ENCODE peak calls at places on chromosome 7, in nine cellular contexts. One of them, this sample, is unnamed.

GRCh38 chr7:985915-986741 is 3.1 kb downstream of the CYP2W1 start:
- DNase-seq in lower leg skin: no peak
- DNase-seq in GM04503: no peak
- DNase-seq in RPMI8226: no peak
- DNase-seq in activated CD4-positive, alpha-beta T cell treated with anti-CD3 and anti-CD28 coated beads, Interleukin-2, amount 50 U/mL, for 1 hour: no peak
- DNase-seq in MCF 10A: peak; percentile 22
- DNase-seq in tibial artery: no peak
- DNase-seq in cardiac muscle cell: peak; percentile 55
- DNase-seq in activated CD8-positive, alpha-beta memory T cell treated with anti-CD3 and anti-CD28 coated beads for 48 hours: no peak
- DNase-seq in this sample: peak; percentile 54

GRCh38 chr7:36100293-36100692 is 52.8 kb upstream of the EEPD1 start:
- DNase-seq in lower leg skin: no peak
- DNase-seq in GM04503: no peak
- DNase-seq in RPMI8226: no peak
- DNase-seq in activated CD4-positive, alpha-beta T cell treated with anti-CD3 and anti-CD28 coated beads, Interleukin-2, amount 50 U/mL, for 1 hour: no peak
- DNase-seq in MCF 10A: no peak
- DNase-seq in tibial artery: no peak
- DNase-seq in cardiac muscle cell: no peak
- DNase-seq in activated CD8-positive, alpha-beta memory T cell treated with anti-CD3 and anti-CD28 coated beads for 48 hours: no peak
- DNase-seq in this sample: no peak

GRCh38 chr7:17374654-17375053 is 76.2 kb downstream of the AHR start:
- DNase-seq in lower leg skin: no peak
- DNase-seq in GM04503: no peak
- DNase-seq in RPMI8226: no peak
- DNase-seq in activated CD4-positive, alpha-beta T cell treated with anti-CD3 and anti-CD28 coated beads, Interleukin-2, amount 50 U/mL, for 1 hour: no peak
- DNase-seq in MCF 10A: no peak
- DNase-seq in tibial artery: no peak
- DNase-seq in cardiac muscle cell: no peak
- DNase-seq in activated CD8-positive, alpha-beta memory T cell treated with anti-CD3 and anti-CD28 coated beads for 48 hours: no peak
- DNase-seq in this sample: no peak

GRCh38 chr7:73504017-73504416 is 18.1 kb downstream of the BAZ1B start:
- DNase-seq in lower leg skin: no peak
- DNase-seq in GM04503: no peak
- DNase-seq in RPMI8226: no peak
- DNase-seq in activated CD4-positive, alpha-beta T cell treated with anti-CD3 and anti-CD28 coated beads, Interleukin-2, amount 50 U/mL, for 1 hour: no peak
- DNase-seq in MCF 10A: no peak
- DNase-seq in tibial artery: no peak
- DNase-seq in cardiac muscle cell: no peak
- DNase-seq in activated CD8-positive, alpha-beta memory T cell treated with anti-CD3 and anti-CD28 coated beads for 48 hours: no peak
- DNase-seq in this sample: peak; percentile 12

GRCh38 chr7:137801003-137801402 is 45.8 kb downstream of the DGKI start:
- DNase-seq in lower leg skin: no peak
- DNase-seq in GM04503: peak; percentile 14
- DNase-seq in RPMI8226: no peak
- DNase-seq in activated CD4-positive, alpha-beta T cell treated with anti-CD3 and anti-CD28 coated beads, Interleukin-2, amount 50 U/mL, for 1 hour: no peak
- DNase-seq in MCF 10A: peak; percentile 48
- DNase-seq in tibial artery: no peak
- DNase-seq in cardiac muscle cell: no peak
- DNase-seq in activated CD8-positive, alpha-beta memory T cell treated with anti-CD3 and anti-CD28 coated beads for 48 hours: no peak
- DNase-seq in this sample: peak; percentile 51

GRCh38 chr7:657565-658119 is 68.9 kb upstream of the DNAAF5 start:
- DNase-seq in lower leg skin: no peak
- DNase-seq in GM04503: peak; percentile 15
- DNase-seq in RPMI8226: no peak
- DNase-seq in activated CD4-positive, alpha-beta T cell treated with anti-CD3 and anti-CD28 coated beads, Interleukin-2, amount 50 U/mL, for 1 hour: no peak
- DNase-seq in MCF 10A: no peak
- DNase-seq in tibial artery: no peak
- DNase-seq in cardiac muscle cell: peak; percentile 63
- DNase-seq in activated CD8-positive, alpha-beta memory T cell treated with anti-CD3 and anti-CD28 coated beads for 48 hours: no peak
- DNase-seq in this sample: no peak

GRCh38 chr7:132815696-132816334 is 239.5 kb upstream of the PLXNA4 start:
- DNase-seq in lower leg skin: no peak
- DNase-seq in GM04503: no peak
- DNase-seq in RPMI8226: no peak
- DNase-seq in activated CD4-positive, alpha-beta T cell treated with anti-CD3 and anti-CD28 coated beads, Interleukin-2, amount 50 U/mL, for 1 hour: no peak
- DNase-seq in MCF 10A: peak; percentile 9
- DNase-seq in tibial artery: no peak
- DNase-seq in cardiac muscle cell: peak; percentile 29
- DNase-seq in activated CD8-positive, alpha-beta memory T cell treated with anti-CD3 and anti-CD28 coated beads for 48 hours: no peak
- DNase-seq in this sample: peak; percentile 2

GRCh38 chr7:42883950-42884349 is 27.9 kb downstream of the C7orf25 start:
- DNase-seq in lower leg skin: no peak
- DNase-seq in GM04503: no peak
- DNase-seq in RPMI8226: peak; percentile 74
- DNase-seq in activated CD4-positive, alpha-beta T cell treated with anti-CD3 and anti-CD28 coated beads, Interleukin-2, amount 50 U/mL, for 1 hour: no peak
- DNase-seq in MCF 10A: peak; percentile 95
- DNase-seq in tibial artery: no peak
- DNase-seq in cardiac muscle cell: peak; percentile 65
- DNase-seq in activated CD8-positive, alpha-beta memory T cell treated with anti-CD3 and anti-CD28 coated beads for 48 hours: no peak
- DNase-seq in this sample: no peak

GRCh38 chr7:128405345-128406146 is 4.2 kb downstream of the IMPDH1 start:
- DNase-seq in lower leg skin: no peak
- DNase-seq in GM04503: no peak
- DNase-seq in RPMI8226: peak; percentile 86
- DNase-seq in activated CD4-positive, alpha-beta T cell treated with anti-CD3 and anti-CD28 coated beads, Interleukin-2, amount 50 U/mL, for 1 hour: peak; percentile 56
- DNase-seq in MCF 10A: peak; percentile 43
- DNase-seq in tibial artery: no peak
- DNase-seq in cardiac muscle cell: peak; percentile 50
- DNase-seq in activated CD8-positive, alpha-beta memory T cell treated with anti-CD3 and anti-CD28 coated beads for 48 hours: no peak
- DNase-seq in this sample: peak; percentile 50

GRCh38 chr7:121475806-121476205 is 79.7 kb upstream of the FAM3C start:
- DNase-seq in lower leg skin: no peak
- DNase-seq in GM04503: no peak
- DNase-seq in RPMI8226: no peak
- DNase-seq in activated CD4-positive, alpha-beta T cell treated with anti-CD3 and anti-CD28 coated beads, Interleukin-2, amount 50 U/mL, for 1 hour: no peak
- DNase-seq in MCF 10A: no peak
- DNase-seq in tibial artery: no peak
- DNase-seq in cardiac muscle cell: peak; percentile 93
- DNase-seq in activated CD8-positive, alpha-beta memory T cell treated with anti-CD3 and anti-CD28 coated beads for 48 hours: no peak
- DNase-seq in this sample: no peak

GRCh38 chr7:1227071-1227804 is 5.4 kb upstream of the UNCX start:
- DNase-seq in lower leg skin: no peak
- DNase-seq in GM04503: no peak
- DNase-seq in RPMI8226: no peak
- DNase-seq in activated CD4-positive, alpha-beta T cell treated with anti-CD3 and anti-CD28 coated beads, Interleukin-2, amount 50 U/mL, for 1 hour: no peak
- DNase-seq in MCF 10A: no peak
- DNase-seq in tibial artery: no peak
- DNase-seq in cardiac muscle cell: no peak
- DNase-seq in activated CD8-positive, alpha-beta memory T cell treated with anti-CD3 and anti-CD28 coated beads for 48 hours: no peak
- DNase-seq in this sample: no peak

GRCh38 chr7:82442492-82443043 is 1.0 kb downstream of the CACNA2D1 start:
- DNase-seq in lower leg skin: peak; percentile 16
- DNase-seq in GM04503: no peak
- DNase-seq in RPMI8226: no peak
- DNase-seq in activated CD4-positive, alpha-beta T cell treated with anti-CD3 and anti-CD28 coated beads, Interleukin-2, amount 50 U/mL, for 1 hour: no peak
- DNase-seq in MCF 10A: no peak
- DNase-seq in tibial artery: no peak
- DNase-seq in cardiac muscle cell: peak; percentile 35
- DNase-seq in activated CD8-positive, alpha-beta memory T cell treated with anti-CD3 and anti-CD28 coated beads for 48 hours: no peak
- DNase-seq in this sample: peak; percentile 46

GRCh38 chr7:85634951-85635350 is 448.1 kb upstream of the SEMA3D start:
- DNase-seq in lower leg skin: no peak
- DNase-seq in GM04503: no peak
- DNase-seq in RPMI8226: no peak
- DNase-seq in activated CD4-positive, alpha-beta T cell treated with anti-CD3 and anti-CD28 coated beads, Interleukin-2, amount 50 U/mL, for 1 hour: no peak
- DNase-seq in MCF 10A: no peak
- DNase-seq in tibial artery: no peak
- DNase-seq in cardiac muscle cell: no peak
- DNase-seq in activated CD8-positive, alpha-beta memory T cell treated with anti-CD3 and anti-CD28 coated beads for 48 hours: no peak
- DNase-seq in this sample: no peak

GRCh38 chr7:2979951-2980350 is 63.7 kb downstream of the CARD11 start:
- DNase-seq in lower leg skin: no peak
- DNase-seq in GM04503: no peak
- DNase-seq in RPMI8226: no peak
- DNase-seq in activated CD4-positive, alpha-beta T cell treated with anti-CD3 and anti-CD28 coated beads, Interleukin-2, amount 50 U/mL, for 1 hour: no peak
- DNase-seq in MCF 10A: no peak
- DNase-seq in tibial artery: no peak
- DNase-seq in cardiac muscle cell: no peak
- DNase-seq in activated CD8-positive, alpha-beta memory T cell treated with anti-CD3 and anti-CD28 coated beads for 48 hours: no peak
- DNase-seq in this sample: no peak

GRCh38 chr7:151113344-151114150 is 27.3 kb downstream of the AGAP3 start:
- DNase-seq in lower leg skin: no peak
- DNase-seq in GM04503: no peak
- DNase-seq in RPMI8226: no peak
- DNase-seq in activated CD4-positive, alpha-beta T cell treated with anti-CD3 and anti-CD28 coated beads, Interleukin-2, amount 50 U/mL, for 1 hour: no peak
- DNase-seq in MCF 10A: peak; percentile 76
- DNase-seq in tibial artery: no peak
- DNase-seq in cardiac muscle cell: peak; percentile 74
- DNase-seq in activated CD8-positive, alpha-beta memory T cell treated with anti-CD3 and anti-CD28 coated beads for 48 hours: no peak
- DNase-seq in this sample: peak; percentile 95

GRCh38 chr7:107813524-107813923 is 10.5 kb upstream of the SLC26A3 start:
- DNase-seq in lower leg skin: no peak
- DNase-seq in GM04503: no peak
- DNase-seq in RPMI8226: no peak
- DNase-seq in activated CD4-positive, alpha-beta T cell treated with anti-CD3 and anti-CD28 coated beads, Interleukin-2, amount 50 U/mL, for 1 hour: no peak
- DNase-seq in MCF 10A: no peak
- DNase-seq in tibial artery: no peak
- DNase-seq in cardiac muscle cell: no peak
- DNase-seq in activated CD8-positive, alpha-beta memory T cell treated with anti-CD3 and anti-CD28 coated beads for 48 hours: no peak
- DNase-seq in this sample: no peak

GRCh38 chr7:149196151-149196704 is 882 bp downstream of the ZNF282 start:
- DNase-seq in lower leg skin: no peak
- DNase-seq in GM04503: no peak
- DNase-seq in RPMI8226: no peak
- DNase-seq in activated CD4-positive, alpha-beta T cell treated with anti-CD3 and anti-CD28 coated beads, Interleukin-2, amount 50 U/mL, for 1 hour: no peak
- DNase-seq in MCF 10A: peak; percentile 33
- DNase-seq in tibial artery: no peak
- DNase-seq in cardiac muscle cell: no peak
- DNase-seq in activated CD8-positive, alpha-beta memory T cell treated with anti-CD3 and anti-CD28 coated beads for 48 hours: peak; percentile 19
- DNase-seq in this sample: peak; percentile 10

GRCh38 chr7:11690395-11690794 is 141.6 kb downstream of the THSD7A start:
- DNase-seq in lower leg skin: no peak
- DNase-seq in GM04503: no peak
- DNase-seq in RPMI8226: no peak
- DNase-seq in activated CD4-positive, alpha-beta T cell treated with anti-CD3 and anti-CD28 coated beads, Interleukin-2, amount 50 U/mL, for 1 hour: no peak
- DNase-seq in MCF 10A: no peak
- DNase-seq in tibial artery: no peak
- DNase-seq in cardiac muscle cell: no peak
- DNase-seq in activated CD8-positive, alpha-beta memory T cell treated with anti-CD3 and anti-CD28 coated beads for 48 hours: no peak
- DNase-seq in this sample: no peak

GRCh38 chr7:70063796-70064423 is 465.6 kb downstream of the AUTS2 start:
- DNase-seq in lower leg skin: no peak
- DNase-seq in GM04503: no peak
- DNase-seq in RPMI8226: no peak
- DNase-seq in activated CD4-positive, alpha-beta T cell treated with anti-CD3 and anti-CD28 coated beads, Interleukin-2, amount 50 U/mL, for 1 hour: no peak
- DNase-seq in MCF 10A: no peak
- DNase-seq in tibial artery: no peak
- DNase-seq in cardiac muscle cell: no peak
- DNase-seq in activated CD8-positive, alpha-beta memory T cell treated with anti-CD3 and anti-CD28 coated beads for 48 hours: no peak
- DNase-seq in this sample: no peak

GRCh38 chr7:128879939-128880746 is 17.5 kb downstream of the ATP6V1F start:
- DNase-seq in lower leg skin: no peak
- DNase-seq in GM04503: no peak
- DNase-seq in RPMI8226: no peak
- DNase-seq in activated CD4-positive, alpha-beta T cell treated with anti-CD3 and anti-CD28 coated beads, Interleukin-2, amount 50 U/mL, for 1 hour: no peak
- DNase-seq in MCF 10A: peak; percentile 70
- DNase-seq in tibial artery: peak; percentile 76
- DNase-seq in cardiac muscle cell: peak; percentile 77
- DNase-seq in activated CD8-positive, alpha-beta memory T cell treated with anti-CD3 and anti-CD28 coated beads for 48 hours: no peak
- DNase-seq in this sample: peak; percentile 65

GRCh38 chr7:127798023-127798422 is 146.0 kb downstream of the SND1 start:
- DNase-seq in lower leg skin: no peak
- DNase-seq in GM04503: no peak
- DNase-seq in RPMI8226: peak; percentile 9
- DNase-seq in activated CD4-positive, alpha-beta T cell treated with anti-CD3 and anti-CD28 coated beads, Interleukin-2, amount 50 U/mL, for 1 hour: no peak
- DNase-seq in MCF 10A: peak; percentile 39
- DNase-seq in tibial artery: no peak
- DNase-seq in cardiac muscle cell: peak; percentile 65
- DNase-seq in activated CD8-positive, alpha-beta memory T cell treated with anti-CD3 and anti-CD28 coated beads for 48 hours: no peak
- DNase-seq in this sample: no peak

GRCh38 chr7:132666076-132666775 is 90.0 kb upstream of the PLXNA4 start:
- DNase-seq in lower leg skin: no peak
- DNase-seq in GM04503: no peak
- DNase-seq in RPMI8226: peak; percentile 42
- DNase-seq in activated CD4-positive, alpha-beta T cell treated with anti-CD3 and anti-CD28 coated beads, Interleukin-2, amount 50 U/mL, for 1 hour: no peak
- DNase-seq in MCF 10A: no peak
- DNase-seq in tibial artery: no peak
- DNase-seq in cardiac muscle cell: peak; percentile 15
- DNase-seq in activated CD8-positive, alpha-beta memory T cell treated with anti-CD3 and anti-CD28 coated beads for 48 hours: no peak
- DNase-seq in this sample: peak; percentile 39